ENCODE peak calls at places on chromosome 2, in five cellular contexts. F is activated effector memory CD4-positive, alpha-beta T cell treated with Interleukin-2 at 50 U/mL for 16 hours; U is stimulated activated CD8-positive, alpha-beta memory T cell treated with anti-CD3 and anti-CD28 coated beads, Interleukin-15, amount 100 ng/mL, for 24 hours; Y is activated CD8-positive, alpha-beta memory T cell treated with anti-CD3 and anti-CD28 coated beads for 48 hours; N is neural progenitor cell. Q is an unnamed sample.

GRCh38 chr2:100934504-100935371 is 67.4 kb upstream of the RPL31 start:
- DNase-seq in Y (no peak), N (no peak), U (no peak), F (no peak), Q (no peak)

GRCh38 chr2:215698566-215698965 is 262.7 kb upstream of the FN1 start:
- DNase-seq in U (no peak), F (no peak), N (no peak), Y (no peak), Q (no peak)

GRCh38 chr2:85390941-85391669 is 19.1 kb downstream of the CAPG start:
- DNase-seq in N (peak), F (peak), U (peak), Y (no peak), Q (peak)

GRCh38 chr2:237091779-237092436 is 6.2 kb downstream of the COPS8 start:
- DNase-seq in U (no peak), Y (no peak), N (no peak), F (no peak), Q (no peak)

GRCh38 chr2:226799976-226800940 is 638 bp upstream of the IRS1 start:
- DNase-seq in U (no peak), Y (no peak), F (no peak), N (peak), Q (peak)

GRCh38 chr2:60741588-60741987 is 14.5 kb upstream of the PAPOLG start:
- DNase-seq in N (no peak), F (no peak), U (no peak), Y (no peak), Q (no peak)

GRCh38 chr2:234403751-234404150 is 93.1 kb downstream of the ARL4C start:
- DNase-seq in N (no peak), U (no peak), Y (no peak), F (no peak), Q (no peak)

GRCh38 chr2:23411752-23412431 is 26.9 kb downstream of the KLHL29 start:
- DNase-seq in Y (no peak), N (no peak), U (no peak), F (no peak), Q (no peak)

GRCh38 chr2:6828299-6828584 is 37.5 kb downstream of the CMPK2 start:
- DNase-seq in Y (no peak), N (peak), F (no peak), U (no peak), Q (no peak)

GRCh38 chr2:135727968-135728728 is 13.5 kb upstream of the UBXN4 start:
- DNase-seq in N (no peak), Y (no peak), F (no peak), U (no peak), Q (no peak)

GRCh38 chr2:20796374-20796791 is 26.5 kb downstream of the LDAH start:
- DNase-seq in F (no peak), U (no peak), Y (no peak), N (no peak), Q (no peak)

GRCh38 chr2:187614756-187615155 is 60.5 kb upstream of the TFPI start:
- DNase-seq in F (no peak), N (no peak), U (no peak), Y (no peak), Q (no peak)

GRCh38 chr2:42106257-42106816 is 58.5 kb downstream of the PKDCC start:
- DNase-seq in F (no peak), U (no peak), Y (no peak), N (no peak), Q (no peak)

GRCh38 chr2:182716665-182716990 is 571 bp downstream of the DNAJC10 start:
- DNase-seq in F (no peak), N (no peak), U (peak), Y (peak), Q (no peak)

GRCh38 chr2:57936216-57936615 is 110.4 kb upstream of the VRK2 start:
- DNase-seq in F (no peak), Y (no peak), U (no peak), N (no peak), Q (no peak)

GRCh38 chr2:41880561-41881243 is 167.1 kb upstream of the PKDCC start:
- DNase-seq in Y (no peak), N (no peak), F (no peak), U (no peak), Q (no peak)

GRCh38 chr2:201260302-201260800 is at the start of gene CASP8:
- DNase-seq in U (no peak), N (no peak), F (peak), Y (peak), Q (no peak)

GRCh38 chr2:236968101-236968886 is 117.4 kb upstream of the COPS8 start:
- DNase-seq in N (no peak), Y (no peak), F (peak), U (no peak), Q (no peak)